ENCODE peak calls at places on chromosomes 12 and 14, in four cellular contexts. Z is endothelial cell of umbilical vein, R is K562, E is HL-60. X is an unnamed sample.

GRCh38 chr12:13208533-13209278 is 12.2 kb downstream of the EMP1 start:
- DNase-seq in R (no peak), E (no peak), Z (no peak), X (no peak)

GRCh38 chr14:52044791-52045522 is 23.9 kb downstream of the NID2 start:
- DNase-seq in Z (peak; percentile 42), E (no peak), R (no peak), X (no peak)

GRCh38 chr12:1421091-1421902 is 173.1 kb downstream of the FBXL14 start:
- DNase-seq in E (peak; percentile 52), R (no peak), Z (no peak), X (no peak)

GRCh38 chr12:124337628-124338027 is 42.7 kb downstream of the RFLNA start:
- DNase-seq in E (no peak), R (no peak), Z (no peak), X (no peak)

GRCh38 chr12:42483534-42483857 is 106.0 kb downstream of the PRICKLE1 start:
- DNase-seq in E (no peak), R (peak; percentile 51), Z (peak; percentile 70), X (peak; percentile 62)

GRCh38 chr14:74656964-74657363 is 44.9 kb upstream of the LTBP2 start:
- DNase-seq in R (no peak), Z (no peak), E (no peak), X (no peak)

GRCh38 chr12:50507930-50508329 is 3.1 kb downstream of the DIP2B start:
- DNase-seq in E (no peak), R (no peak), Z (no peak), X (no peak)

GRCh38 chr14:59849371-59850130 is 21.0 kb downstream of the RTN1 start:
- DNase-seq in E (peak; percentile 22), Z (no peak), R (no peak), X (no peak)

GRCh38 chr14:83172363-83172762 is 1638.7 kb upstream of the SEL1L start:
- DNase-seq in E (no peak), R (no peak), Z (no peak), X (no peak)

GRCh38 chr12:101305226-101305779 is 25.4 kb downstream of the UTP20 start:
- DNase-seq in Z (no peak), E (no peak), R (no peak), X (no peak)

GRCh38 chr12:101962486-101962885 is 85.1 kb downstream of the DRAM1 start:
- DNase-seq in E (no peak), Z (no peak), R (no peak), X (no peak)

GRCh38 chr12:131775124-131775903 is 52.9 kb upstream of the MMP17 start:
- DNase-seq in R (no peak), E (no peak), Z (no peak), X (no peak)

GRCh38 chr12:11499802-11500201 is 104.4 kb upstream of the PRB2 start:
- DNase-seq in E (no peak), R (no peak), Z (no peak), X (peak; percentile 18)

GRCh38 chr14:62694075-62694474 is 351.2 kb downstream of the KCNH5 start:
- DNase-seq in Z (no peak), E (no peak), R (no peak), X (no peak)

GRCh38 chr12:97275261-97276197 is 187.1 kb upstream of the RMST start:
- DNase-seq in Z (no peak), R (no peak), E (no peak), X (peak; percentile 5)
- H3K4me3 ChIP-seq in Z (no peak overlapping the region), R (no peak overlapping the region), E (no peak overlapping the region), X (no peak overlapping the region)

GRCh38 chr14:26255213-26255612 is 342.6 kb downstream of the NOVA1 start:
- DNase-seq in R (no peak), Z (peak; percentile 8), E (no peak), X (no peak)
- TF ChIP-seq CTCF in R (no peak), Z (peak; percentile 3), E (no peak), X (no peak)

DNA sequence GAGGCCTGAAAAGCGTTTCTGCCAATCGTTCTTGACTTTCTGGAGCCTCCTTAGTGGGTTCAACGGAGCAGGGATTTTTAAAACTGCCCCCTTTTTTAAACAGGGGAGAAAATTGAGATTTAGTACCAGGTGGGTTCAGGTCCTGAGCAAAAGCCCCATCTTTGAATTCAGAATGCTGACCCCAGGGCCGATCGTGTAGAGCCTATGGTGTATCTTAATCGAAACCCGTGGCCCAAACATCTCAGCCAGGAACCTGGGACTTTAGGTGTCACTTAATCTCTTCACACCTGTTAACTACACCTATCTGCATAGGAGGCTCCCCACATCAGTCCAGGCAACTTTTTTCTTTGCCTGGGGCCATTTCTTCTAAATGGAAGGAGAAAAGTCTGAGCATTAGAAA is 6.4 kb upstream of the TBX5 start:
- DNase-seq in R (no peak), E (no peak), Z (no peak), X (no peak)
- H3K27me3 ChIP-seq in R (peaks cover 83% of the 10 kb centered on the region), E (peaks cover 73% of the 10 kb centered on the region), Z (peaks cover 46% of the 10 kb centered on the region), X (no peaks in the 10 kb centered on the region)

GRCh38 chr12:26122681-26123481 is 2.0 kb downstream of the BHLHE41 start:
- DNase-seq in Z (peak; percentile 68), R (no peak), E (no peak), X (peak; percentile 51)
- H3K4me3 ChIP-seq in Z (peak overlapping the region; percentile 59), R (peak overlapping the region; percentile 25), E (peak overlapping the region; percentile 46), X (peak overlapping the region; percentile 57)

GRCh38 chr12:122133192-122133950 is 40.6 kb downstream of the IL31 start:
- DNase-seq in E (no peak), R (no peak), Z (peak; percentile 36), X (no peak)
- TF ChIP-seq CTCF in E (no peak), R (no peak), Z (peak; percentile 31), X (no peak)

GRCh38 chr12:52616680-52617402 is 1.5 kb downstream of the KRT73 start:
- DNase-seq in E (no peak), R (no peak), Z (no peak), X (no peak)
- H3K27me3 ChIP-seq in E (no peaks in the 10 kb centered on the region), R (peaks cover 29% of the 10 kb centered on the region), Z (no peaks in the 10 kb centered on the region), X (peaks cover 2% of the 10 kb centered on the region)

GRCh38 chr14:94451826-94452225 is 774 bp downstream of the SERPINA11 start:
- DNase-seq in R (no peak), E (no peak), Z (no peak), X (no peak)
- H3K4me3 ChIP-seq in R (no peak overlapping the region), E (no peak overlapping the region), Z (no peak overlapping the region), X (no peak overlapping the region)

GRCh38 chr14:27553820-27554219 is 956.0 kb upstream of the NOVA1 start:
- DNase-seq in E (no peak), Z (peak; percentile 1), R (no peak), X (no peak)
- TF ChIP-seq CTCF in E (no peak), Z (no peak), R (no peak), X (no peak)

GRCh38 chr12:51589557-51590176 is 1.4 kb upstream of the SCN8A start:
- DNase-seq in Z (no peak), R (no peak), E (no peak), X (no peak)
- H3K27me3 ChIP-seq in Z (peaks cover 20% of the 10 kb centered on the region), R (peaks cover 9% of the 10 kb centered on the region), E (peaks cover 42% of the 10 kb centered on the region), X (peaks cover 2% of the 10 kb centered on the region)

X was measured in GM06990.